ENCODE peak calls at places on chromosomes 12 and 14, in four cellular contexts. K is D341Med; A is CD4-positive, alpha-beta memory T cell; X is GM10248. F is an unnamed sample.
A peak's percentile ranks its signal among the peaks of the same experiment; 100 is the strongest.

GRCh38 chr14:65279510-65279909 is 133.0 kb upstream of the FUT8 start:
- DNase-seq in A (no peak), X (no peak), K (no peak), F (no peak)

GRCh38 chr12:57474862-57475261 is 4.8 kb downstream of the ARHGAP9 start:
- DNase-seq in X (no peak), A (no peak), K (no peak), F (no peak)

GRCh38 chr12:62098131-62098530 is 162.1 kb upstream of the USP15 start:
- DNase-seq in K (no peak), X (no peak), A (no peak), F (no peak)

GRCh38 chr12:43337571-43338497 is 214.2 kb downstream of the ADAMTS20 start:
- DNase-seq in K (no peak), X (peak; percentile 9), A (no peak), F (no peak)

GRCh38 chr14:69637503-69638030 is 26.2 kb downstream of the SUSD6 start:
- DNase-seq in A (no peak), X (no peak), K (no peak), F (no peak)

GRCh38 chr14:28077005-28077404 is 689.6 kb upstream of the FOXG1 start:
- DNase-seq in K (no peak), A (no peak), X (no peak), F (no peak)

GRCh38 chr14:50045039-50045711 is 71.2 kb downstream of the VCPKMT start:
- DNase-seq in K (no peak), A (peak; percentile 77), X (peak; percentile 65), F (peak; percentile 75)

GRCh38 chr12:108140501-108140900 is 11.4 kb downstream of the WSCD2 start:
- DNase-seq in A (no peak), X (no peak), K (no peak), F (no peak)

GRCh38 chr12:64672925-64673409 is 62.7 kb downstream of the RASSF3 start:
- DNase-seq in K (no peak), X (no peak), A (no peak), F (peak; percentile 57)

GRCh38 chr12:84874125-84874824 is 38.3 kb downstream of the SLC6A15 start:
- DNase-seq in X (peak; percentile 24), K (peak; percentile 41), A (peak; percentile 22), F (no peak)

GRCh38 chr12:57672801-57673200 is 21.1 kb upstream of the OS9 start:
- DNase-seq in X (no peak), K (no peak), A (no peak), F (no peak)

GRCh38 chr12:127127887-127128286 is 1139.1 kb upstream of the TMEM132C start:
- DNase-seq in K (no peak), X (no peak), A (no peak), F (no peak)

GRCh38 chr12:131528144-131528543 is 182.7 kb upstream of the SFSWAP start:
- DNase-seq in A (no peak), K (peak; percentile 9), X (no peak), F (no peak)

GRCh38 chr14:99809376-99809775 is 16.2 kb downstream of the EML1 start:
- DNase-seq in X (no peak), A (no peak), K (no peak), F (no peak)

GRCh38 chr12:95002754-95003153 is 743 bp downstream of the NDUFA12 start:
- DNase-seq in A (no peak), K (no peak), X (no peak), F (no peak)

GRCh38 chr14:57009585-57010515 is 199.6 kb upstream of the OTX2 start:
- DNase-seq in K (peak; percentile 78), A (no peak), X (no peak), F (no peak)

GRCh38 chr12:52358575-52359350 is 8.5 kb downstream of the KRT85 start:
- DNase-seq in X (peak; percentile 69), A (peak; percentile 26), K (no peak), F (peak; percentile 34)

GRCh38 chr12:120684523-120684932 is 2.4 kb upstream of the MLEC start:
- DNase-seq in K (no peak), A (no peak), X (no peak), F (no peak)

GRCh38 chr14:90495357-90496276 is 98.8 kb downstream of the CALM1 start:
- DNase-seq in X (peak; percentile 76), K (peak; percentile 25), A (peak; percentile 48), F (peak; percentile 74)

GRCh38 chr12:12946686-12947355 is 5.1 kb downstream of the GPRC5D start:
- DNase-seq in K (no peak), X (no peak), A (no peak), F (no peak)

GRCh38 chr14:77204457-77204796 is 22.8 kb downstream of the TMEM63C start:
- DNase-seq in X (no peak), A (no peak), K (no peak), F (no peak)

GRCh38 chr12:52055781-52056711 is 4.8 kb downstream of the NR4A1 start:
- DNase-seq in K (no peak), A (no peak), X (no peak), F (no peak)

GRCh38 chr14:68574906-68575305 is 218.0 kb downstream of the ZFP36L1 start:
- DNase-seq in A (no peak), X (no peak), K (no peak), F (no peak)

GRCh38 chr14:102592969-102593840 is 756 bp downstream of the RCOR1 start:
- DNase-seq in X (peak; percentile 55), A (peak; percentile 70), K (peak; percentile 78), F (peak; percentile 55)

GRCh38 chr14:61562321-61563161 is 132.8 kb upstream of the HIF1A start:
- DNase-seq in K (no peak), A (peak; percentile 55), X (no peak), F (no peak)

GRCh38 chr12:40446385-40446784 is 221.6 kb downstream of the LRRK2 start:
- DNase-seq in K (peak; percentile 44), A (no peak), X (peak; percentile 33), F (no peak)

GRCh38 chr12:45343269-45344051 is 127.6 kb downstream of the ANO6 start:
- DNase-seq in K (no peak), A (no peak), X (no peak), F (no peak)

GRCh38 chr14:74611672-74612345 is at the start of gene LTBP2:
- DNase-seq in X (no peak), K (peak; percentile 65), A (peak; percentile 19), F (no peak)

GRCh38 chr14:35158951-35159653 is 36.8 kb downstream of the PRORP start:
- DNase-seq in X (no peak), A (no peak), K (no peak), F (no peak)

GRCh38 chr12:69987453-69988102 is 162.6 kb downstream of the MYRFL start:
- DNase-seq in A (no peak), K (no peak), X (no peak), F (no peak)

GRCh38 chr14:24069411-24069735 is 2.0 kb upstream of the CPNE6 start:
- DNase-seq in X (no peak), K (no peak), A (no peak), F (no peak)

GRCh38 chr12:94147991-94148840 is at the start of gene PLXNC1:
- DNase-seq in K (peak; percentile 64), X (peak; percentile 82), A (peak; percentile 80), F (peak; percentile 85)

GRCh38 chr12:6254491-6254890 is 54.3 kb downstream of the CD9 start:
- DNase-seq in K (no peak), A (no peak), X (no peak), F (no peak)

GRCh38 chr12:116465892-116466291 is 93.3 kb upstream of the MAP1LC3B2 start:
- DNase-seq in K (no peak), A (no peak), X (no peak), F (no peak)

GRCh38 chr14:63632932-63633514 is 8.6 kb downstream of the WDR89 start:
- DNase-seq in A (peak; percentile 52), K (peak; percentile 43), X (peak; percentile 40), F (no peak)

GRCh38 chr12:112198120-112198733 is 72.9 kb downstream of the TRAFD1 start:
- DNase-seq in K (peak; percentile 83), A (peak; percentile 32), X (peak; percentile 78), F (peak; percentile 67)

GRCh38 chr14:65095633-65096205 is 6.6 kb downstream of the MAX start:
- DNase-seq in K (no peak), A (no peak), X (no peak), F (no peak)

GRCh38 chr12:55446334-55446733 is 2.5 kb downstream of the OR6C2 start:
- DNase-seq in X (no peak), A (no peak), K (no peak), F (no peak)

GRCh38 chr14:90609376-90609775 is 206.9 kb downstream of the TTC7B start:
- DNase-seq in X (no peak), A (no peak), K (no peak), F (no peak)